ENCODE peak calls at places on chromosomes 5 and 9, in ten cellular contexts. S, M, B, H, C, O, Q, R, E and Z are unnamed samples.

GRCh38 chr5:65043843-65044359 is 275.2 kb downstream of the CWC27 start:
- DNase-seq in S (no peak), M (no peak), B (no peak), H (no peak), C (no peak), O (no peak), Q (no peak), R (no peak), E (no peak), Z (no peak)

GRCh38 chr9:110189001-110189400 is 19.0 kb downstream of the C9orf152 start:
- DNase-seq in S (no peak), M (no peak), B (peak; percentile 18), H (no peak), C (peak; percentile 87), O (no peak), Q (no peak), R (no peak), E (no peak), Z (peak; percentile 60)

GRCh38 chr9:124482431-124483031 is 24.7 kb downstream of the NR5A1 start:
- DNase-seq in S (no peak), M (no peak), B (no peak), H (no peak), C (no peak), O (no peak), Q (peak; percentile 43), R (no peak), E (no peak), Z (no peak)

GRCh38 chr9:137875846-137876245 is 1.7 kb upstream of the CACNA1B start:
- DNase-seq in S (no peak), M (no peak), B (no peak), H (no peak), C (peak; percentile 72), O (no peak), Q (no peak), R (no peak), E (no peak), Z (no peak)

GRCh38 chr5:90201923-90202322 is 207.6 kb downstream of the CETN3 start:
- DNase-seq in S (no peak), M (peak; percentile 93), B (no peak), H (no peak), C (no peak), O (peak; percentile 79), Q (no peak), R (peak; percentile 25), E (peak; percentile 79), Z (no peak)

GRCh38 chr5:168701641-168702040 is 122.5 kb upstream of the PANK3 start:
- DNase-seq in S (no peak), M (no peak), B (no peak), H (no peak), C (no peak), O (no peak), Q (no peak), R (no peak), E (no peak), Z (no peak)

GRCh38 chr5:134594797-134595457 is 37.7 kb downstream of the SAR1B start:
- DNase-seq in S (no peak), M (no peak), B (no peak), H (no peak), C (peak; percentile 49), O (no peak), Q (no peak), R (no peak), E (no peak), Z (no peak)

GRCh38 chr5:77846422-77847128 is 70.4 kb upstream of the TBCA start:
- DNase-seq in S (no peak), M (no peak), B (no peak), H (no peak), C (no peak), O (no peak), Q (no peak), R (no peak), E (no peak), Z (no peak)

GRCh38 chr5:39662945-39663344 is 238.2 kb upstream of the DAB2 start:
- DNase-seq in S (no peak), M (no peak), B (no peak), H (no peak), C (no peak), O (no peak), Q (no peak), R (no peak), E (no peak), Z (no peak)

GRCh38 chr9:132857031-132857430 is 21.1 kb downstream of the AK8 start:
- DNase-seq in S (no peak), M (peak; percentile 54), B (peak; percentile 72), H (no peak), C (peak; percentile 88), O (peak; percentile 59), Q (peak; percentile 51), R (no peak), E (peak; percentile 62), Z (peak; percentile 77)

GRCh38 chr5:104977530-104977929 is 1414.9 kb upstream of the NUDT12 start:
- DNase-seq in S (no peak), M (no peak), B (no peak), H (no peak), C (no peak), O (no peak), Q (no peak), R (no peak), E (no peak), Z (no peak)

GRCh38 chr9:19748278-19749126 is 40.3 kb downstream of the SLC24A2 start:
- DNase-seq in S (no peak), M (peak; percentile 2), B (no peak), H (no peak), C (no peak), O (peak; percentile 41), Q (no peak), R (no peak), E (no peak), Z (no peak)

GRCh38 chr5:74945561-74946165 is 79.5 kb upstream of the FAM169A start:
- DNase-seq in S (no peak), M (no peak), B (no peak), H (no peak), C (no peak), O (no peak), Q (no peak), R (no peak), E (no peak), Z (no peak)

GRCh38 chr9:130682490-130683121 is 11.0 kb upstream of the EXOSC2 start:
- DNase-seq in S (peak; percentile 85), M (peak; percentile 61), B (peak; percentile 67), H (no peak), C (peak; percentile 93), O (peak; percentile 77), Q (peak; percentile 90), R (no peak), E (no peak), Z (peak; percentile 71)

GRCh38 chr9:117488659-117489058 is 73.8 kb upstream of the ASTN2 start:
- DNase-seq in S (no peak), M (no peak), B (no peak), H (no peak), C (no peak), O (no peak), Q (no peak), R (no peak), E (no peak), Z (no peak)

GRCh38 chr9:117480251-117480650 is 65.4 kb upstream of the ASTN2 start:
- DNase-seq in S (no peak), M (no peak), B (no peak), H (no peak), C (no peak), O (no peak), Q (no peak), R (no peak), E (no peak), Z (no peak)

GRCh38 chr9:117487555-117488175 is 72.8 kb upstream of the ASTN2 start:
- DNase-seq in S (peak; percentile 90), M (peak; percentile 20), B (peak; percentile 13), H (no peak), C (peak; percentile 92), O (peak; percentile 58), Q (peak; percentile 64), R (peak; percentile 39), E (peak; percentile 28), Z (peak; percentile 51)

GRCh38 chr9:117480729-117481128 is 65.9 kb upstream of the ASTN2 start:
- DNase-seq in S (no peak), M (no peak), B (no peak), H (no peak), C (no peak), O (no peak), Q (no peak), R (no peak), E (no peak), Z (no peak)

DNA sequence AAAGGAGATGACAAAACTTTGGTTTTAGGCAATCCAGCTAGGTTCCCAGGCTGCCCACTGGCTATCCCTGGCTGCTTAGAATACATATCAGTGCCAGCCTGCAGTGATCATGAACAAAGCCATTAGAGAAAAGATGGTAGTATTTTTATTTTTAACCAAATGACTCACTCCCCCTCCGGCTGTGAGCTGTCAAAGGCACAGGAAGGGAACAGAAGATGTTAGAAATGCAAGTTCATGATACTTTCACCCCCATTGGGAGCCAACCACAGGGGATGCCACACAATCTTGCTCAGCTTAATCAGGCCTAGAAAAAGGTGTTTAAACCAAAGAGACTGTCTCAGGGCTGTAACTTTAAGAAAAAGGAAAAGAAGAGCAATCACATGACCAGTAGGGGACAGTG is 70.3 kb upstream of the ASTN2 start:
- DNase-seq in S (no peak), M (peak; percentile 1), B (no peak), H (no peak), C (no peak), O (peak; percentile 0), Q (no peak), R (no peak), E (peak; percentile 9), Z (peak; percentile 1)
- H3K4me3 ChIP-seq in S (no peak overlapping the region), M (no peak overlapping the region), B (no peak overlapping the region), H (no peak overlapping the region), C (no peak overlapping the region), O (no peak overlapping the region), Q (no peak overlapping the region), R (no peak overlapping the region), E (no peak overlapping the region), Z (no peak overlapping the region)

DNA sequence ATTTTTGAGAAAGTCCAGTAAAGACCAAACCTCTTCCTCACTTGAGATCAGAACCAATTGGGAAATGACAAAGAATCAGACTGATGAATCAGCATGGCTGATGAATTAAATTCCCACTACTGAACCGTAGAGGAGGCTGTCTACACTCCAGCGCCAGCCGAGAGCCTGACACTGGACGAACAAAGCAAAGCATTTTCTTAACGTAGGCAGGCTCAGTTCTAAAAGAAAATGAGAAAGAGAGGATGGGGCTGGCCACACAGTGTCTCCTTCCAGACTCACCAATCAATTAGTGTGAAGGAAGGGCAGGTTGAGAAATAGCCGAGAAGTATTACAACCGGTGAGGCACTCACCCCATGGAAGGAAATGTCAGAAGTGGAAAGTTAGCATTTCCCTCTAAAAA is 49.4 kb downstream of the ITGA1 start:
- DNase-seq in S (no peak), M (peak; percentile 75), B (peak; percentile 73), H (no peak), C (no peak), O (peak; percentile 82), Q (no peak), R (no peak), E (peak; percentile 11), Z (no peak)
- TF ChIP-seq CTCF in S (peak; percentile 24), M (no peak), B (peak; percentile 34), H (no peak), C (no peak), O (peak; percentile 30), Q (no peak), R (no peak), E (no peak), Z (no peak)

GRCh38 chr5:10619649-10620048 is 55.8 kb downstream of the ANKRD33B start:
- DNase-seq in S (no peak), M (no peak), B (no peak), H (no peak), C (peak; percentile 70), O (no peak), Q (no peak), R (no peak), E (no peak), Z (no peak)
- H3K4me3 ChIP-seq in S (no peak overlapping the region), M (no peak overlapping the region), B (no peak overlapping the region), H (no peak overlapping the region), C (no peak overlapping the region), O (no peak overlapping the region), Q (no peak overlapping the region), R (no peak overlapping the region), E (no peak overlapping the region), Z (no peak overlapping the region)

GRCh38 chr5:113070901-113071300 is 94.3 kb downstream of the DCP2 start:
- DNase-seq in S (no peak), M (no peak), B (no peak), H (no peak), C (no peak), O (no peak), Q (no peak), R (no peak), E (no peak), Z (no peak)
- TF ChIP-seq CTCF in S (no peak), M (no peak), B (no peak), H (no peak), C (no peak), O (no peak), Q (no peak), R (no peak), E (no peak), Z (no peak)